ENCODE peak calls at places on chromosomes 16 and 17, in five cellular contexts. One of them, this sample, is unnamed.

GRCh38 chr17:2064980-2065785 is 10.3 kb downstream of the HIC1 start:
- DNase-seq in NAMALWA: peak; percentile 47
- DNase-seq in DMS153: no peak
- DNase-seq in A172: peak; percentile 54
- DNase-seq in left ventricle myocardium inferior: no peak
- DNase-seq in this sample: no peak

GRCh38 chr16:88497561-88498420 is 44.7 kb downstream of the ZFPM1 start:
- DNase-seq in NAMALWA: no peak
- DNase-seq in DMS153: no peak
- DNase-seq in A172: no peak
- DNase-seq in left ventricle myocardium inferior: no peak
- DNase-seq in this sample: no peak

GRCh38 chr16:86575754-86576557 is 2.4 kb upstream of the FOXL1 start:
- DNase-seq in NAMALWA: no peak
- DNase-seq in DMS153: peak; percentile 53
- DNase-seq in A172: peak; percentile 96
- DNase-seq in left ventricle myocardium inferior: peak; percentile 86
- DNase-seq in this sample: peak; percentile 89

GRCh38 chr16:546909-547770 is 13.1 kb upstream of the PRR35 start:
- DNase-seq in NAMALWA: no peak
- DNase-seq in DMS153: peak; percentile 77
- DNase-seq in A172: no peak
- DNase-seq in left ventricle myocardium inferior: peak; percentile 68
- DNase-seq in this sample: peak; percentile 54

GRCh38 chr16:75148311-75149195 is at the start of gene ZFP1:
- DNase-seq in NAMALWA: peak; percentile 95
- DNase-seq in DMS153: peak; percentile 89
- DNase-seq in A172: peak; percentile 90
- DNase-seq in left ventricle myocardium inferior: peak; percentile 96
- DNase-seq in this sample: peak; percentile 99

GRCh38 chr16:85512716-85513115 is 100.4 kb upstream of the GSE1 start:
- DNase-seq in NAMALWA: no peak
- DNase-seq in DMS153: no peak
- DNase-seq in A172: no peak
- DNase-seq in left ventricle myocardium inferior: no peak
- DNase-seq in this sample: no peak

GRCh38 chr16:64449511-64449910 is 672.4 kb downstream of the CDH11 start:
- DNase-seq in NAMALWA: no peak
- DNase-seq in DMS153: no peak
- DNase-seq in A172: no peak
- DNase-seq in left ventricle myocardium inferior: no peak
- DNase-seq in this sample: no peak

GRCh38 chr16:68539704-68540370 is 746 bp downstream of the ZFP90 start:
- DNase-seq in NAMALWA: no peak
- DNase-seq in DMS153: no peak
- DNase-seq in A172: peak; percentile 31
- DNase-seq in left ventricle myocardium inferior: no peak
- DNase-seq in this sample: no peak

GRCh38 chr17:20987511-20987910 is 55.3 kb downstream of the USP22 start:
- DNase-seq in NAMALWA: no peak
- DNase-seq in DMS153: no peak
- DNase-seq in A172: no peak
- DNase-seq in left ventricle myocardium inferior: no peak
- DNase-seq in this sample: peak; percentile 78

GRCh38 chr16:788399-789126 is at the start of gene CHTF18:
- DNase-seq in NAMALWA: peak; percentile 93
- DNase-seq in DMS153: peak; percentile 84
- DNase-seq in A172: peak; percentile 81
- DNase-seq in left ventricle myocardium inferior: peak; percentile 93
- DNase-seq in this sample: peak; percentile 98

GRCh38 chr16:12917246-12917645 is 15.8 kb downstream of the SHISA9 start:
- DNase-seq in NAMALWA: no peak
- DNase-seq in DMS153: no peak
- DNase-seq in A172: peak; percentile 31
- DNase-seq in left ventricle myocardium inferior: no peak
- DNase-seq in this sample: no peak

GRCh38 chr17:76517638-76518038 is 16.4 kb upstream of the RHBDF2 start:
- DNase-seq in NAMALWA: no peak
- DNase-seq in DMS153: no peak
- DNase-seq in A172: no peak
- DNase-seq in left ventricle myocardium inferior: no peak
- DNase-seq in this sample: no peak

GRCh38 chr16:57846078-57846697 is 43.9 kb upstream of the KIFC3 start:
- DNase-seq in NAMALWA: no peak
- DNase-seq in DMS153: no peak
- DNase-seq in A172: peak; percentile 47
- DNase-seq in left ventricle myocardium inferior: no peak
- DNase-seq in this sample: no peak

GRCh38 chr17:44197980-44198720 is 1.5 kb downstream of the ATXN7L3 start:
- DNase-seq in NAMALWA: peak; percentile 72
- DNase-seq in DMS153: no peak
- DNase-seq in A172: peak; percentile 74
- DNase-seq in left ventricle myocardium inferior: no peak
- DNase-seq in this sample: no peak

GRCh38 chr17:50207318-50207717 is 5.9 kb upstream of the COL1A1 start:
- DNase-seq in NAMALWA: no peak
- DNase-seq in DMS153: no peak
- DNase-seq in A172: no peak
- DNase-seq in left ventricle myocardium inferior: no peak
- DNase-seq in this sample: no peak

GRCh38 chr16:13453938-13454553 is 465.9 kb upstream of the ERCC4 start:
- DNase-seq in NAMALWA: peak; percentile 57
- DNase-seq in DMS153: no peak
- DNase-seq in A172: peak; percentile 55
- DNase-seq in left ventricle myocardium inferior: no peak
- DNase-seq in this sample: peak; percentile 25

GRCh38 chr17:20702692-20703091 is 123.2 kb downstream of the CDRT15L2 start:
- DNase-seq in NAMALWA: no peak
- DNase-seq in DMS153: no peak
- DNase-seq in A172: no peak
- DNase-seq in left ventricle myocardium inferior: no peak
- DNase-seq in this sample: no peak

GRCh38 chr16:89922884-89923639 is at the start of gene TUBB3:
- DNase-seq in NAMALWA: peak; percentile 88
- DNase-seq in DMS153: peak; percentile 69
- DNase-seq in A172: peak; percentile 73
- DNase-seq in left ventricle myocardium inferior: peak; percentile 80
- DNase-seq in this sample: no peak

GRCh38 chr16:81313731-81314602 is 795 bp upstream of the GAN start:
- DNase-seq in NAMALWA: no peak
- DNase-seq in DMS153: no peak
- DNase-seq in A172: no peak
- DNase-seq in left ventricle myocardium inferior: no peak
- DNase-seq in this sample: no peak

GRCh38 chr17:3917391-3917931 is 1.2 kb upstream of the P2RX1 start:
- DNase-seq in NAMALWA: no peak
- DNase-seq in DMS153: no peak
- DNase-seq in A172: peak; percentile 61
- DNase-seq in left ventricle myocardium inferior: peak; percentile 70
- DNase-seq in this sample: no peak

GRCh38 chr16:28217326-28217725 is 5.6 kb upstream of the XPO6 start:
- DNase-seq in NAMALWA: peak; percentile 35
- DNase-seq in DMS153: no peak
- DNase-seq in A172: peak; percentile 26
- DNase-seq in left ventricle myocardium inferior: no peak
- DNase-seq in this sample: no peak

This sample was measured in lower leg skin.